ENCODE peak calls at places on chromosomes 1 and 21, in seven cellular contexts. H is body of pancreas; K is cardiac muscle cell; F is adipocyte; U is stimulated activated naive CD8-positive, alpha-beta T cell treated with anti-CD3 and anti-CD28 coated beads, Interleukin-15, Interleukin-2, amounts not matched to agents 100 U/mL and 50 U/mL, for 24 hours; N is activated CD8-positive, alpha-beta memory T cell treated with anti-CD3 and anti-CD28 coated beads for 4 hours; A is mesendoderm. J is an unnamed sample.

GRCh38 chr1:62184291-62184690 is 10.4 kb upstream of the L1TD1 start:
- DNase-seq in F (no peak), H (no peak), A (no peak), K (no peak), U (no peak), N (no peak), J (no peak)

GRCh38 chr1:43566382-43567035 is 35.8 kb downstream of the PTPRF start:
- DNase-seq in F (no peak), A (no peak), U (no peak), K (no peak), H (no peak), N (no peak), J (no peak)

GRCh38 chr21:45365608-45366241 is 39.2 kb upstream of the COL18A1 start:
- DNase-seq in A (peak), K (peak), N (no peak), U (no peak), H (peak), F (no peak), J (no peak)

GRCh38 chr1:87968259-87968955 is 639.7 kb downstream of the LMO4 start:
- DNase-seq in A (no peak), H (no peak), N (no peak), K (peak), U (no peak), F (peak), J (no peak)

GRCh38 chr21:45154511-45155508 is 80.4 kb downstream of the ADARB1 start:
- DNase-seq in F (peak), H (no peak), K (peak), A (peak), N (no peak), U (peak), J (peak)

GRCh38 chr1:9270290-9270900 is 22.3 kb upstream of the SPSB1 start:
- DNase-seq in N (no peak), U (no peak), F (peak), A (no peak), K (no peak), H (no peak), J (no peak)

GRCh38 chr1:177181280-177181630 is 10.5 kb downstream of the BRINP2 start:
- DNase-seq in K (no peak), F (peak), U (no peak), A (peak), N (no peak), H (no peak), J (no peak)

GRCh38 chr1:9251501-9251900 is 16.9 kb downstream of the H6PD start:
- DNase-seq in K (no peak), N (no peak), H (peak), A (no peak), U (no peak), F (no peak), J (no peak)

GRCh38 chr1:90964444-90965035 is 57.3 kb downstream of the ZNF644 start:
- DNase-seq in N (no peak), K (peak), A (peak), H (no peak), U (no peak), F (peak), J (no peak)

GRCh38 chr1:183230403-183230802 is 44.3 kb downstream of the LAMC2 start:
- DNase-seq in K (peak), H (no peak), U (no peak), F (peak), N (no peak), A (no peak), J (no peak)

GRCh38 chr1:188670837-188671236 is 1806.8 kb downstream of the BRINP3 start:
- DNase-seq in F (no peak), U (no peak), N (no peak), K (no peak), A (peak), H (no peak), J (no peak)

GRCh38 chr1:226903819-226904710 is 33.6 kb downstream of the PSEN2 start:
- DNase-seq in N (no peak), K (peak), H (no peak), A (peak), F (peak), U (no peak), J (no peak)

GRCh38 chr1:55352080-55352800 is 137.1 kb upstream of the USP24 start:
- DNase-seq in U (no peak), N (no peak), K (no peak), A (no peak), F (no peak), H (no peak), J (no peak)

GRCh38 chr1:160748182-160748876 is 9.3 kb downstream of the SLAMF7 start:
- DNase-seq in U (no peak), F (no peak), N (no peak), A (peak), H (no peak), K (peak), J (no peak)

GRCh38 chr1:71828431-71829012 is 453.8 kb downstream of the NEGR1 start:
- DNase-seq in F (no peak), N (no peak), A (no peak), U (no peak), K (no peak), H (peak), J (no peak)